ENCODE peak calls at places on chromosomes 1 and 21, in five cellular contexts. W is sigmoid colon, X is ovary, A is stomach, D is suprapubic skin. J is an unnamed sample.
A peak's percentile ranks its signal among the peaks of the same experiment; 100 is the strongest.

GRCh38 chr1:3898994-3899775 is 887 bp downstream of the C1orf174 start:
- DNase-seq in A (no peak), W (no peak), D (no peak), X (no peak), J (no peak)

GRCh38 chr1:227445746-227446145 is 117.6 kb upstream of the ZNF678 start:
- DNase-seq in A (no peak), D (no peak), X (no peak), W (no peak), J (no peak)

GRCh38 chr1:12165342-12165741 is 1.4 kb upstream of the TNFRSF1B start:
- DNase-seq in D (no peak), A (no peak), W (no peak), X (no peak), J (no peak)

GRCh38 chr1:15027515-15027948 is 126.0 kb upstream of the TMEM51 start:
- DNase-seq in X (peak; percentile 63), A (peak; percentile 73), D (no peak), W (peak; percentile 84), J (peak; percentile 72)

GRCh38 chr1:71223949-71224348 is 143.1 kb upstream of the ZRANB2 start:
- DNase-seq in W (no peak), X (no peak), D (no peak), A (no peak), J (no peak)

GRCh38 chr1:217482356-217483102 is 148.4 kb downstream of the GPATCH2 start:
- DNase-seq in D (no peak), A (no peak), X (no peak), W (no peak), J (no peak)

GRCh38 chr1:27003745-27004470 is 8.7 kb downstream of the TENT5B start:
- DNase-seq in A (no peak), X (no peak), W (no peak), D (no peak), J (no peak)

GRCh38 chr1:95179205-95180001 is 54.6 kb upstream of the RWDD3 start:
- DNase-seq in W (no peak), D (no peak), A (no peak), X (no peak), J (no peak)

GRCh38 chr1:216905781-216906180 is 182.6 kb upstream of the ESRRG start:
- DNase-seq in D (no peak), A (no peak), X (no peak), W (no peak), J (no peak)

GRCh38 chr21:46066843-46067331 is 31.0 kb upstream of the COL6A2 start:
- DNase-seq in A (peak; percentile 49), X (peak; percentile 69), D (no peak), W (peak; percentile 87), J (no peak)

DNA sequence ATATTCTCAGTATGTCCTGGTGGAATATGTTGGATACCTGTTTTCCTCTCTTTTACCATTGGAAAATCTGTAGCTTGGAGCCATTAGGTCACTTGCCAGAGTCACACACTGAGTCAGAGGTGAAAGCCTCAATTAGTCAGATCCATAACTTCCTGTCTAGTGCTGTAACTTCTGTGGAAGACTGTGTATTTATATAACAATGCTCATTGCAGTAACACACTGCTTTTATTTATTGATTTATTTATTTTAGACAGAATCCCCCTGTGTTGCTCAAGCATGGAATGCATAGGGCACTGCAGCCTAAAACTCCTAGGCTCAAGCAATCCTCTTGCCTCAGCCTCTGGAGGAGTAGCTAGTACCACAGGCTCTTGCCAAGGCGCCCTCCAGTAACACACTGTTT is 1.3 kb upstream of the DOCK7 start:
- DNase-seq in D (no peak), X (peak; percentile 12), W (no peak), A (no peak), J (no peak)
- TF ChIP-seq POLR2A in D (no peak), X (no peak), W (no peak), A (no peak), J (no peak)

GRCh38 chr1:234611799-234612351 is 1.9 kb upstream of the IRF2BP2 start:
- DNase-seq in A (peak; percentile 59), X (peak; percentile 35), D (no peak), W (peak; percentile 83), J (peak; percentile 33)

GRCh38 chr1:234613992-234614584 is 4.1 kb upstream of the IRF2BP2 start:
- DNase-seq in D (no peak), W (no peak), X (no peak), A (no peak), J (no peak)

GRCh38 chr1:234612352-234613127 is 2.6 kb upstream of the IRF2BP2 start:
- DNase-seq in X (peak; percentile 91), D (peak; percentile 93), W (peak; percentile 98), A (peak; percentile 95), J (peak; percentile 86)

GRCh38 chr1:234611153-234611798 is 1.3 kb upstream of the IRF2BP2 start:
- DNase-seq in D (no peak), W (no peak), A (no peak), X (no peak), J (peak; percentile 51)

DNA sequence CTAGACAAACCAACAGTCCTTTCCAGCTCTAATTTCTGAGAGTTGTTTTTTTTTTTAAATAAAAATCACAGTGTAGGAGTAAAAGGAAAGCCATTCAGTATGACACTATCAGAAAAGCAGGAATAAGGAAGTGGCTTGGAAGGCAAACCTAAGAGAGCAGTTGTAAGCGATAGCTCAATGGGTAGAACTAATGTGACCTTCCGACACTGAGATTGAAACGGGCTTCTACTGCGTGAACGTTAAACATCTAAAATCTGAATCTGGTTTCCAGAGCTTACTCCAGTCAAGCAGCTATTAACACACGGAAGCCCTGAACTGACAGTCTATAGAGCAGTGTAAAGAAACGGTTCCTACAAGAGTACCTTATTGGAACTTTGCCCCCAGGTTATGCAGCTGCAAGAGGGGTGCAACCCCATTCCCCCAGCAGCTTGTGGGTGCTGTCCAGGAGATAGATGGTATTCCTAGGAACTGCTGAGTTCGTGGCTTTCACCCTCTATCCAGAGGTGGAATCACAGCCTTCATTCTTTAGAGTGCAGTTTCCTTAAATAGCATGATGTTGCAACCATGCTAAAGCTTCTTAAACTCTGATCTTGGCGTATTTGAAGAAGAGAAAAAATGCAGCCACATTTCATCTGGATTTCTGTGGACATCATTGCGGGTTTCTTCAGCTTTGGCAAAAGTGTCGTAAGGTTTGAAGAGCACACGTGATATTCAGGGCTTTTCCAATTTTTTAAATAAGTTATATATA is 3.3 kb upstream of the IRF2BP2 start:
- DNase-seq in D (no peak), W (no peak), A (no peak), X (no peak), J (no peak)
- TF ChIP-seq EP300 in D (no peak), W (peak; percentile 14), A (peak; percentile 38), X (no peak), J (peak; percentile 80)

DNA sequence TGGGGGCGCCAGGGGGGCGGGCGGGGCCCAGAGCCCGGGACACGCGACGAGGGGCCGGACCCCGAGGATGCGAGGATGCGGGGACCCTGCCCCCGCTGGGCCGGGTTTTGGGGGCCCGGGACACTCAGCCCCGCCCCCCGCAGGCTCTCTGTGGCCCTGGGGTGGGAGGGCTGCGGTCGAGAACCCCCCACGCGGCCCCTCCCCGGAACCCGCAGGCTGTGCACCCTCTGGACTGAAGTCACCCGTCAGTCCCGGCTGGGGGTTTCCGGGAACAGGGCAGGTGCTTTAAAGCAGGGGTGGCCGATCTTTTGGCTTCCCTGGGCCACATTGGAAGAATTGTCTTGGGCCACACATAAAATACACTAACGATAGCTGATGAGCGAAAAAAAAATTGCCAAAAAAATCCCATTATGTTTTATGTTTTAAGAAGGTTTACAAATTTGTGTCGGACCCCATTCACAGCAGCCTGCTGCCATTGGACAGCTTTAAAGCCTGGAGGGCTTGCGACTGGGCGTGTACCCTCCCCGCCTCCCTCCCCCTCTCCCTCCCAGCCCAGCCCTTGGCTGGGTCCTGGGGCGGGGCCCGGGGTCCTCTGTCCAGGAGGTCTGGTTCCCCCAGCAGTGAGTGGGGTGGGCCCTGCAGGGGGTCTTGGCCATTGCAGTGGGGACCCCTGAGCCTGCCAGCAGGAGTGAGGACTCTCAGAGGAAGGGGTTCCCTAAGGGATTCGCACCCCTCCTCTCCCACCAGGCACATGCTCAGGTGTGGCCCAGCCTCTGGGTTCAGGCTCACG is 21.6 kb upstream of the C1orf159 start:
- DNase-seq in A (peak; percentile 64), D (no peak), X (no peak), W (no peak), J (no peak)
- H3K4me3 ChIP-seq in A (peak overlapping the region; percentile 44), D (peak overlapping the region; percentile 28), X (no peak overlapping the region), W (no peak overlapping the region), J (peak overlapping the region; percentile 23)

GRCh38 chr1:44673675-44674112 is 587 bp downstream of the TMEM53 start:
- DNase-seq in D (no peak), W (no peak), A (no peak), X (no peak), J (no peak)

GRCh38 chr1:44672254-44672955 is 1.9 kb downstream of the TMEM53 start:
- DNase-seq in D (no peak), W (no peak), X (no peak), A (no peak), J (no peak)

GRCh38 chr1:44672956-44673674 is 1.2 kb downstream of the TMEM53 start:
- DNase-seq in A (no peak), W (no peak), X (no peak), D (no peak), J (no peak)

GRCh38 chr1:44675186-44675585 is 672 bp downstream of the ARMH1 start:
- DNase-seq in D (no peak), W (no peak), X (no peak), A (no peak), J (no peak)

DNA sequence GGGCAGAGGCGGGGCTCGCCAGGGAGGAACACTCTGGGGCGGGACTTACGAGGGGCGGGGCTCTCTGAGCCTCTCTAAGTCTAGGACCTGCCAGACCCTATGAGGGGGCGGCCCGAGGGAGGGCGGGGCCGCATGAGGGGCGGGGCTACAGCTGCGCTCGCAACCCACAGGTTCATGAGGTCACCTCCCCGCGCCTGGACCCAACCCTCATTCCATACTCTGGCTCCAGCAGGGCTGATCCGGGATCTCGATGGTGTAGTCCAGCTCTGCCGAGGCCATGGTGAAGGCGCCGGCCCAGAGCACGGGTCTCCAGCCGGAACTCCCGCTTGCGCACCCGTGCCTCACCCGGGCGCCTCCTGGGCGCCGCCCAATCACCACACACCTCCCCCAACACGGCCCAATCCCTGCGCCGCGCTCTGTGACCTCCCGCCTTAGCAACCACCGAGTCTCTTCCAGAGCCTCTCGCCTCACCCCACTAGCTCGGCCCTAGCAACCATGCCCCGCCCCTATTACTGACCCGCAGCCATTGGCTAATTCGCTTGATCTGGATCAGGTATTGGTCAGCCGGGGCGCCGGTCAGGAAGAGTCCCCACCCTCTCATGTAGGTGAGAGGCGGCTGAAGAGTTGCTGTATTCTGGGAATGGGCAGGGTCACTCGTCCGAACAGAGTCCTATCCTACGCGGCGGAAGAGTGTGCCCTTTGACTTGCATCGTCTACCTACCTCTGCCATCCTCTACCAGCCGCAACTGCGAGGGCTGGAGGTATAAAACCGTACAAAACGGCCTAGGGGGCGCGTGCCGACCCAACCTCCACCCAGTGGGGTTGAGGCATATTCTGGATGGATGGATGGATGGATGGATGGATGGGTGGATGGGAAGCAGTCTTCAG is at the start of the genes ARMH1 and TMEM53:
- DNase-seq in D (peak; percentile 99), A (peak; percentile 99), X (peak; percentile 100), W (peak; percentile 100), J (peak; percentile 99)
- TF ChIP-seq POLR2A in D (peak; percentile 50), A (no peak), X (peak; percentile 74), W (peak; percentile 45), J (peak; percentile 51)

DNA sequence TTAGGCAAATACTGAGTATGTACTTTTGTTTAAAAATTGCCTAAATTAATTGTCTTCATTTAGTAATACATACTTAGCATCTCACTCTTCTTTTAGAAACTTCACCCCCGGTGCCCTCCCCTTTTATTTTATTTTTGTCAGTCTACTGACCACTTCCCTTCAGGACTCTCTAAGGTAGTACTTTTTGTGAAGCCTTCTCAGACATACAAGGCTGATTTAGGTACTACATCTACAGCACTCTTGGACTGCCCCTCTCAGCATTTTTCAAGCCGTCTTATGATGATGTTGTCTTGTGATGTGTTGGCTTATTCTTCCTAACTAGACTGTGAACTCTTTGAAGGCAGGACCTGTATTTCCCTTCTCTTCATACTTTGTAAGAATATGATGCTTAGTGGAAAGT is 24.7 kb downstream of the RPS6KC1 start:
- DNase-seq in W (no peak), D (no peak), A (no peak), X (no peak), J (no peak)
- TF ChIP-seq EP300 in W (no peak), D (no peak), A (no peak), X (no peak), J (no peak)

J was measured in tibial nerve.